ENCODE peak calls at places on chromosomes 7 and 10, in five cellular contexts. V is mucosa of descending colon, D is psoas muscle, A is SJSA1, S is HCT116. E is an unnamed sample.

GRCh38 chr7:133771778-133772421 is 355.2 kb upstream of the LRGUK start:
- DNase-seq in V (no peak), D (no peak), A (no peak), S (no peak), E (peak; percentile 25)

GRCh38 chr7:87075671-87076404 is 16.4 kb upstream of the ELAPOR2 start:
- DNase-seq in V (no peak), D (no peak), A (no peak), S (no peak), E (no peak)

GRCh38 chr10:87960230-87960629 is 96.8 kb downstream of the PTEN start:
- DNase-seq in V (no peak), D (no peak), A (peak; percentile 64), S (no peak), E (no peak)

GRCh38 chr7:133591704-133592340 is 338.9 kb downstream of the EXOC4 start:
- DNase-seq in V (no peak), D (no peak), A (no peak), S (no peak), E (no peak)

GRCh38 chr10:84783386-84783785 is 455.0 kb downstream of the CCSER2 start:
- DNase-seq in V (peak; percentile 59), D (no peak), A (peak; percentile 36), S (peak; percentile 12), E (peak; percentile 20)

GRCh38 chr10:132232553-132232949 is 45.8 kb downstream of the DPYSL4 start:
- DNase-seq in V (peak; percentile 35), D (no peak), A (no peak), S (no peak), E (no peak)

GRCh38 chr10:71260622-71261325 is 48.4 kb downstream of the UNC5B start:
- DNase-seq in V (no peak), D (no peak), A (peak; percentile 11), S (peak; percentile 47), E (no peak)

GRCh38 chr10:72842164-72842563 is 51.4 kb upstream of the OIT3 start:
- DNase-seq in V (no peak), D (no peak), A (no peak), S (no peak), E (no peak)

GRCh38 chr7:90424720-90425119 is 21.5 kb downstream of the CLDN12 start:
- DNase-seq in V (no peak), D (no peak), A (no peak), S (no peak), E (no peak)

GRCh38 chr7:101673951-101674350 is 44.9 kb upstream of the MYL10 start:
- DNase-seq in V (no peak), D (no peak), A (no peak), S (no peak), E (peak; percentile 26)

GRCh38 chr10:49612513-49613159 is 1.2 kb upstream of the CHAT start:
- DNase-seq in V (no peak), D (no peak), A (no peak), S (no peak), E (no peak)

GRCh38 chr10:50846753-50847152 is 38.7 kb downstream of the A1CF start:
- DNase-seq in V (no peak), D (no peak), A (no peak), S (peak; percentile 74), E (peak; percentile 9)

GRCh38 chr7:16891338-16891737 is 9.6 kb upstream of the AGR3 start:
- DNase-seq in V (peak; percentile 55), D (no peak), A (peak; percentile 46), S (peak; percentile 7), E (peak; percentile 57)

GRCh38 chr10:70602665-70603438 is at the start of gene PRF1:
- DNase-seq in V (peak; percentile 61), D (no peak), A (no peak), S (no peak), E (no peak)

GRCh38 chr10:118017071-118017740 is 29.5 kb downstream of the RAB11FIP2 start:
- DNase-seq in V (no peak), D (no peak), A (no peak), S (no peak), E (no peak)

GRCh38 chr7:33649476-33650441 is 255.6 kb upstream of the BMPER start:
- DNase-seq in V (peak; percentile 65), D (no peak), A (peak; percentile 41), S (no peak), E (peak; percentile 66)

GRCh38 chr10:73413108-73413527 is 740 bp downstream of the ANXA7 start:
- DNase-seq in V (peak; percentile 66), D (no peak), A (peak; percentile 64), S (peak; percentile 51), E (peak; percentile 44)

GRCh38 chr10:86170255-86171153 is 196.1 kb downstream of the GRID1 start:
- DNase-seq in V (no peak), D (no peak), A (no peak), S (no peak), E (no peak)

GRCh38 chr10:371515-371914 is 236.3 kb downstream of the ZMYND11 start:
- DNase-seq in V (no peak), D (no peak), A (no peak), S (no peak), E (no peak)

GRCh38 chr7:31051598-31052503 is at the start of gene ADCYAP1R1:
- DNase-seq in V (no peak), D (peak; percentile 37), A (no peak), S (no peak), E (no peak)

GRCh38 chr10:80075781-80076180 is 2.7 kb upstream of the TMEM254 start:
- DNase-seq in V (no peak), D (no peak), A (no peak), S (no peak), E (peak; percentile 80)

GRCh38 chr10:77360835-77361234 is 276.8 kb downstream of the KCNMA1 start:
- DNase-seq in V (no peak), D (no peak), A (no peak), S (no peak), E (no peak)

GRCh38 chr10:121159670-121160069 is 308.5 kb downstream of the WDR11 start:
- DNase-seq in V (no peak), D (no peak), A (no peak), S (no peak), E (peak; percentile 98)

GRCh38 chr10:124138195-124138882 is 44.9 kb upstream of the CHST15 start:
- DNase-seq in V (no peak), D (no peak), A (no peak), S (no peak), E (no peak)

GRCh38 chr10:124043310-124044142 is 49.9 kb downstream of the CHST15 start:
- DNase-seq in V (peak; percentile 17), D (no peak), A (no peak), S (no peak), E (peak; percentile 67)

DNA sequence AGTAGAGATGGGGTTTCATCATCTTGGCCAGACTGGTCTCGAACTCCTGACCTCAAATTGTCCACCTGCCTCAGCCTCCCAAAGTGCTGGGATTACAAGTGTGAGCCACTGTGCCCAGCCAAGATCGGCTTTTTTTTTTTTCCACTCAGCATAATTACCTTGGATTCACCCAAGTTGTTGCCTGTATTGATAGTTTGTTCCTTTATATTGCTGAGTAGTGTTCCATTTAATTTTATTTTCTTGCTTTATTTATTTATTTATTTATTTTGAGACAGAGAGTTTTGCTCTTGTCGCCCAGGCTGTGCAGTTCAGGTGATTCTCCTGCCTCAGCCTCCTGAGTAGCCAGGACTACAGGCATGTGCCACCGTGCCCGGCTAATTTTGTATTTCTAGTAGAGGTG is 21.3 kb downstream of the KMT2E start:
- DNase-seq in V (no peak), D (no peak), A (no peak), S (no peak), E (no peak)
- H3K4me1 ChIP-seq in V (peaks cover 48% of the 10 kb centered on the region), D (peaks cover 65% of the 10 kb centered on the region), A (peaks cover 4% of the 10 kb centered on the region), S (no peaks in the 10 kb centered on the region), E (no peaks in the 10 kb centered on the region)

GRCh38 chr10:62384447-62385081 is 10.4 kb downstream of the ZNF365 start:
- DNase-seq in V (no peak), D (no peak), A (no peak), S (peak; percentile 36), E (no peak)
- H3K4me1 ChIP-seq in V (no peaks in the 10 kb centered on the region), D (no peaks in the 10 kb centered on the region), A (peaks cover 44% of the 10 kb centered on the region), S (peaks cover 91% of the 10 kb centered on the region), E (peaks cover 53% of the 10 kb centered on the region)

DNA sequence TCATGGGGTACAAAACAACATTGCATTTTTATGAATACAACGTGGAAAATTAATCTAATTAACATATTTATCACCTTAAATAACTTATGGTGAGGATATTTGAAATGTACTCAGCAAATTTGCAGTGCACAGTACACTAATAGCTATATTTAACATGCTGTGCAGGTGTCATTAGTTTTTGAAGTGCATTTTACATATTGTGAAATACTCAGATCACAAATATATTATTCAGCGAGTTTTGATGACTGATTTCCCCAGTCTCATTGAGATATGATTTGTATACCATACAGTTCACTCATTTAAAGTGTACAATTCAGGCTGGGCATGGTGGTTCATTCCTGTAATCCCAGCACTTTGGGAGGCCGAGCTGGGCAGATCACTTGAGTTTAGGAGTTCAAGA is 59.5 kb downstream of the TET1 start:
- DNase-seq in V (no peak), D (no peak), A (no peak), S (no peak), E (no peak)
- H3K4me1 ChIP-seq in V (no peaks in the 10 kb centered on the region), D (peaks cover 10% of the 10 kb centered on the region), A (no peaks in the 10 kb centered on the region), S (no peaks in the 10 kb centered on the region), E (no peaks in the 10 kb centered on the region)

GRCh38 chr10:101231912-101232689 is 2.8 kb upstream of the LBX1 start:
- DNase-seq in V (no peak), D (no peak), A (no peak), S (no peak), E (no peak)

GRCh38 chr10:101231092-101231491 is 1.8 kb upstream of the LBX1 start:
- DNase-seq in V (no peak), D (no peak), A (no peak), S (no peak), E (no peak)

GRCh38 chr10:101229275-101230184 is at the start of gene LBX1:
- DNase-seq in V (no peak), D (no peak), A (no peak), S (no peak), E (no peak)

GRCh38 chr10:101228682-101229274 is 485 bp downstream of the LBX1 start:
- DNase-seq in V (no peak), D (peak; percentile 70), A (no peak), S (no peak), E (no peak)

GRCh38 chr10:101230185-101230917 is 1.1 kb upstream of the LBX1 start:
- DNase-seq in V (no peak), D (no peak), A (no peak), S (no peak), E (no peak)
- H3K4me1 ChIP-seq in V (peaks cover 26% of the 10 kb centered on the region), D (peaks cover 30% of the 10 kb centered on the region), A (no peaks in the 10 kb centered on the region), S (peaks cover 8% of the 10 kb centered on the region), E (no peaks in the 10 kb centered on the region)

DNA sequence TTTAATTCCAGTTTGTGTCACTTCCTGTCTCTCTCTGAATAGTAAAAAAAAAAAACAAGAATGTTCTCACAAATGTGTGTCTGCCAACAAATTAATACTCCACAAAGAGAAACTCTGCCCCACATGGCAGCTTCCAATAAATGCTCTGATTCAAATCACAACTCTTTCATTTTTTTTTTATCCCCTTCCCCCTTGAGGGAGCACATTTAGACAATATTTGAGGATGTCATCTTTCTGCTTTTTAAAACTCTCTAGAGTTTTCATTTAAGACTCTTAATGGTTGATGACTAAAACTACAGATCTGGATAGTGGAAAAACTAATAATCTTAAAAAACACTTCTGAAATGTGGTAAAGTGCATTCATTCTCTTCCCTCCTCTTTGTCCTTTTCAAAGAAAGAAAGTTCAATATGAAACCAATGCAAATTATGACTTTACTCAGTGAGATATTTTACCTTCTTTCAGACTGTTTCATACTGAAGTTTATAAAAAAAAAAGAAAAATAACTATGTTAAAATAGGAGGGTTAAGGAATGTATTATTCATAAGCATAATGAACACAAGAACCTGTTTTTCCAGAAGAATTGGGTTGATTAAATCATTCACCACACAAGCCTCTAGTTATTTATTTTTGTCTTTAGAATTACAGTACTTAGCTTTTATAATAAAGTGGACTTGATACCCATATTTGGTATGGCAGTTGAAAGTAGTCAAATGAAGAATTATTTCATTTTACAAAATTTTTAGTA is 42.4 kb downstream of the ARID5B start:
- DNase-seq in V (no peak), D (no peak), A (peak; percentile 50), S (no peak), E (peak; percentile 42)
- H3K4me1 ChIP-seq in V (peaks cover 25% of the 10 kb centered on the region), D (peaks cover 21% of the 10 kb centered on the region), A (peaks cover 57% of the 10 kb centered on the region), S (peaks cover 33% of the 10 kb centered on the region), E (peaks cover 32% of the 10 kb centered on the region)

E was measured in foreskin keratinocyte.